ENCODE peak calls at places on chromosomes 3 and 15, in ten cellular contexts. H is GM13976, Q is heart left ventricle, Y is lower lobe of right lung, S is AG10803, K is BJ, N is HFF-Myc, I is GM13977, B is nephron progenitor cell, J is adrenal gland. M is an unnamed sample.

GRCh38 chr15:56215769-56216168 is 27.9 kb downstream of the RFX7 start:
- DNase-seq in H (no peak), J (no peak), B (no peak), Y (no peak), I (no peak), K (no peak), Q (no peak), S (peak), N (no peak), M (no peak)

GRCh38 chr3:185760091-185760490 is 64.8 kb downstream of the IGF2BP2 start:
- DNase-seq in H (no peak), S (peak), I (no peak), Y (no peak), N (no peak), K (no peak), Q (no peak), B (no peak), J (no peak), M (no peak)

GRCh38 chr15:62085740-62086139 is 19.0 kb downstream of the C2CD4A start:
- DNase-seq in B (no peak), S (no peak), K (no peak), I (no peak), Q (no peak), H (no peak), Y (no peak), N (no peak), J (peak), M (no peak)

GRCh38 chr15:74809951-74810350 is 2.7 kb upstream of the LMAN1L start:
- DNase-seq in K (no peak), Q (no peak), Y (no peak), S (peak), N (no peak), H (no peak), J (no peak), I (no peak), B (no peak), M (no peak)

GRCh38 chr3:11282250-11283125 is 10.3 kb downstream of the ATG7 start:
- DNase-seq in N (peak), S (peak), H (no peak), Y (no peak), B (no peak), Q (peak), I (no peak), J (no peak), K (no peak), M (no peak)

GRCh38 chr15:30918366-30918765 is 14.7 kb downstream of the FAN1 start:
- DNase-seq in I (no peak), K (no peak), Y (no peak), B (no peak), J (no peak), N (no peak), Q (no peak), H (no peak), S (no peak), M (no peak)

GRCh38 chr3:71127463-71128243 is 455.9 kb downstream of the FOXP1 start:
- DNase-seq in S (peak), I (no peak), H (no peak), B (no peak), K (no peak), N (no peak), Y (no peak), Q (no peak), J (no peak), M (no peak)

GRCh38 chr3:127888564-127889107 is 26.4 kb upstream of the KBTBD12 start:
- DNase-seq in J (peak), K (no peak), N (no peak), Y (no peak), B (no peak), I (no peak), S (no peak), Q (no peak), H (no peak), M (no peak)

GRCh38 chr3:192835818-192836468 is 81.7 kb downstream of the MB21D2 start:
- DNase-seq in Q (no peak), N (no peak), K (no peak), I (no peak), H (no peak), B (no peak), Y (peak), J (peak), S (peak), M (no peak)

GRCh38 chr3:140724856-140725812 is 47.3 kb downstream of the TRIM42 start:
- DNase-seq in H (no peak), J (no peak), Q (no peak), K (no peak), B (no peak), S (no peak), N (no peak), Y (no peak), I (no peak), M (no peak)

GRCh38 chr3:66236281-66236680 is 15.5 kb downstream of the SLC25A26 start:
- DNase-seq in H (no peak), N (no peak), Q (no peak), K (no peak), B (peak), I (no peak), S (peak), Y (no peak), J (no peak), M (no peak)

GRCh38 chr3:106212658-106213222 is 343.9 kb upstream of the CBLB start:
- DNase-seq in S (no peak), Y (no peak), K (peak), B (no peak), J (no peak), H (no peak), N (no peak), I (no peak), Q (no peak), M (no peak)

GRCh38 chr15:98938105-98938417 is 69.5 kb downstream of the PGPEP1L start:
- DNase-seq in S (no peak), Y (no peak), Q (no peak), H (no peak), I (no peak), K (no peak), J (no peak), B (no peak), N (no peak), M (no peak)

GRCh38 chr3:114707225-114707860 is 413.5 kb downstream of the TIGIT start:
- DNase-seq in Q (no peak), B (no peak), Y (no peak), J (no peak), N (no peak), K (no peak), S (no peak), H (no peak), I (no peak), M (no peak)

GRCh38 chr3:127970966-127971592 is 56.0 kb downstream of the KBTBD12 start:
- DNase-seq in Q (no peak), B (peak), S (peak), N (peak), Y (no peak), I (peak), J (peak), H (peak), K (no peak), M (no peak)

GRCh38 chr3:62574499-62574898 is 201.1 kb upstream of the FEZF2 start:
- DNase-seq in S (no peak), K (no peak), N (no peak), Q (no peak), J (no peak), I (no peak), B (no peak), H (no peak), Y (no peak), M (no peak)

GRCh38 chr3:31095254-31095653 is 200.8 kb upstream of the GADL1 start:
- DNase-seq in H (no peak), Y (no peak), I (no peak), B (no peak), J (no peak), Q (no peak), N (no peak), K (no peak), S (no peak), M (no peak)

GRCh38 chr15:56963126-56963525 is 44.7 kb downstream of the TCF12 start:
- DNase-seq in N (no peak), B (no peak), H (no peak), K (no peak), Q (no peak), I (no peak), Y (no peak), J (no peak), S (peak), M (no peak)

GRCh38 chr15:89772933-89773583 is 3.1 kb upstream of the MESP2 start:
- DNase-seq in S (peak), N (no peak), K (no peak), B (no peak), I (no peak), J (no peak), Y (no peak), H (no peak), Q (no peak), M (no peak)
- TF ChIP-seq CTCF in S (peak), N (no peak), K (peak), B (peak), I (no peak), J (no peak), Y (no peak), H (no peak), Q (no peak), M (peak)

GRCh38 chr3:99627062-99627826 is 11.2 kb upstream of the COL8A1 start:
- DNase-seq in H (no peak), S (no peak), N (no peak), Y (no peak), Q (no peak), B (no peak), J (no peak), K (no peak), I (no peak), M (no peak)

GRCh38 chr3:99625643-99626414 is 12.6 kb upstream of the COL8A1 start:
- DNase-seq in Q (no peak), N (peak), B (no peak), Y (no peak), S (peak), I (no peak), J (no peak), H (no peak), K (no peak), M (no peak)

GRCh38 chr3:99624536-99625236 is 13.7 kb upstream of the COL8A1 start:
- DNase-seq in H (no peak), I (no peak), S (no peak), B (no peak), Y (no peak), J (no peak), Q (no peak), N (no peak), K (no peak), M (no peak)

GRCh38 chr3:99626415-99626788 is 12.0 kb upstream of the COL8A1 start:
- DNase-seq in J (no peak), Q (no peak), N (no peak), B (no peak), H (peak), K (no peak), Y (no peak), S (no peak), I (no peak), M (no peak)

DNA sequence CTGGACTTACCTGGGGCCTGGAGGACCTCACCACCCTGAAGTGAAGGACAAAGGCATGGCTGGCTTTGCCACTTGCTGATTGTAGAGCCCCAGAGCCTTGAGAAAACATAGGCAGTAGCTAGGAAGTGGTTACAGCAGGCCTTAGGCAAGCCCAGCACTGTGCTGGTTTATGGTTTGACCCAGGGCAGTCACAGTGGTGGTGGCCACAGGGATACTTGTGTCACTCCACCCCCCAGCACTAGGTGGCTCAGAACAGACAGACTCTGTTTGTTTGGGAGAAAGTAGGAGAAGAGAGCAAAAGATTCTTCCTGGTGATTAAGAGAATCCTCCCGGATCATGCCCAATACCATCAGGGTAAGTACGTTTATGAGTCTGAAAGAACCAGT is 13.2 kb upstream of the COL8A1 start:
- DNase-seq in S (no peak), I (no peak), B (no peak), J (no peak), H (no peak), Q (no peak), Y (no peak), K (no peak), N (no peak), M (no peak)
- TF ChIP-seq CTCF in S (no peak), I (no peak), B (no peak), J (no peak), H (no peak), Q (no peak), Y (no peak), K (no peak), N (no peak), M (no peak)

GRCh38 chr3:84074767-84075166 is 884.0 kb upstream of the CADM2 start:
- DNase-seq in K (no peak), B (no peak), J (no peak), Q (no peak), S (no peak), I (no peak), H (no peak), N (no peak), Y (no peak), M (no peak)

GRCh38 chr3:84082726-84083125 is 876.1 kb upstream of the CADM2 start:
- DNase-seq in I (no peak), N (no peak), Y (no peak), J (no peak), K (no peak), S (no peak), B (no peak), H (no peak), Q (no peak), M (no peak)

GRCh38 chr3:84077479-84077878 is 881.3 kb upstream of the CADM2 start:
- DNase-seq in N (no peak), J (no peak), Y (no peak), S (no peak), K (no peak), Q (no peak), B (no peak), I (no peak), H (no peak), M (no peak)
- TF ChIP-seq CTCF in N (no peak), J (no peak), Y (no peak), S (no peak), K (no peak), Q (no peak), B (peak), I (peak), H (no peak), M (peak)

GRCh38 chr3:123262868-123263267 is 61.1 kb downstream of the SEC22A start:
- DNase-seq in K (no peak), H (no peak), S (no peak), I (no peak), Q (no peak), N (no peak), Y (no peak), B (no peak), J (no peak), M (no peak)

GRCh38 chr3:123272547-123272946 is 70.8 kb downstream of the SEC22A start:
- DNase-seq in Q (no peak), Y (no peak), B (no peak), S (peak), J (no peak), N (no peak), I (no peak), K (no peak), H (no peak), M (no peak)

GRCh38 chr3:123271466-123272159 is 69.9 kb downstream of the SEC22A start:
- DNase-seq in K (no peak), H (no peak), J (peak), Y (no peak), I (no peak), S (no peak), B (no peak), N (no peak), Q (peak), M (no peak)

GRCh38 chr3:123270818-123271217 is 69.1 kb downstream of the SEC22A start:
- DNase-seq in N (no peak), H (no peak), Q (no peak), J (no peak), B (no peak), K (no peak), I (no peak), S (no peak), Y (no peak), M (no peak)

DNA sequence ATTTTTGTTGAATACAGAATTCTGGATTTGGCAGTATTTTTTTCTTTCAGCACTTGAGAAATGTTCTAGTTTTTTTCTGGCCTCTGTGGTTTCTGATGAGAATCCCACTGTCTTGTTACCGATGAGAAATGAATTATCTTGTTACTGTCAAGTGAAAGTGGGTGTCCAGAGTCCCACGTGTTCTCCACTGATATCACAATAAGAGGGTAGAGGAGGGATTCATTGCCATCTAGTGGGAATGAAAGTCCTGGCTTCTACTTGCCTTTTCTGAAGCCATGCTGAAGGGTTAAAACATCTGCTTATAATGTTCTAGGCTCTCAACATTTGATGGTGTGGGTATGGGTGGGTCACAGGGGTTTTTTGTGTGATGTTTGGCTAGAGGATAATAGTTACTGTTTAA is 66.1 kb downstream of the SEC22A start:
- DNase-seq in K (no peak), B (no peak), Y (no peak), H (no peak), I (no peak), N (no peak), J (no peak), S (no peak), Q (no peak), M (no peak)
- TF ChIP-seq CTCF in K (no peak), B (no peak), Y (no peak), H (no peak), I (no peak), N (no peak), J (no peak), S (peak), Q (no peak), M (peak)

GRCh38 chr3:43156812-43157455 is 51.1 kb upstream of the POMGNT2 start:
- DNase-seq in N (no peak), S (no peak), J (no peak), K (no peak), I (no peak), H (no peak), Y (no peak), B (no peak), Q (no peak), M (no peak)

GRCh38 chr3:43155016-43155415 is 49.1 kb upstream of the POMGNT2 start:
- DNase-seq in S (no peak), K (no peak), J (no peak), B (no peak), N (no peak), I (no peak), Y (no peak), H (no peak), Q (no peak), M (no peak)

GRCh38 chr3:43152649-43153048 is 46.8 kb upstream of the POMGNT2 start:
- DNase-seq in H (no peak), K (no peak), Q (no peak), B (no peak), S (no peak), J (no peak), N (no peak), I (no peak), Y (no peak), M (no peak)

GRCh38 chr3:43153189-43154083 is 47.6 kb upstream of the POMGNT2 start:
- DNase-seq in H (no peak), S (peak), I (no peak), J (peak), Y (no peak), Q (peak), K (no peak), B (no peak), N (no peak), M (no peak)

DNA sequence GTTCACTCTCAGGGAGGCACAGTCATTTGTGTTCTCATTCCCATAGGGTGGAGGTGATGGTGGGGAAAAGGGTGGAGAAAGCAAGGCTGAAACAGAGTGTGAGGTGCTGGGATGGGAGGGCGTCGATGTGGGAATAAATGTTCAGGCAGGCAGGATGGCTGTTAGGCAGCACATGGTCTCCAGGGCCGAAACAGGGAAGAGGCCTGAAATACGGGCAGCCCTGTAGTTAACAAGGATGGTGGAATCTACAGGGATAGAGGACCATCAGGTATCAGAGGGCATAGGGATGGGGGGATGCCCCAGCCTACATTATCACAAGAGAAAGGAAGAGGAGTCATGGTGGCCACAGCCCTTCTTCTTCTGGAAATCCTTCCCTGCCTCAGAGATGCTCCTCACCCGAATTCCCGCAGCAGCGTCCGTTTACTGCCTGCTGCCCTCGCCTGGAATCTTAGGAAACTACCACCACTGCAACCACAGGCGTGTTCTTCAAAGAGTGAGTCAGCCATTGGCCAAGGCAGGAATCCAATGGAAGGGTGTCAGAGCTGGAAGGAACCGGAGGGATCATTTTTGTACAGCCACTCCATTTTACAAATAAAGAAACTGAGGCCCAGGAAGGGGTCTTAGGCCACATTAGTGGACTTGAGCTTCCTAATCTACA is 49.7 kb upstream of the POMGNT2 start:
- DNase-seq in I (no peak), J (peak), S (peak), H (no peak), K (peak), Q (peak), Y (no peak), N (peak), B (peak), M (no peak)
- TF ChIP-seq CTCF in I (no peak), J (peak), S (peak), H (no peak), K (peak), Q (peak), Y (peak), N (peak), B (peak), M (peak)

DNA sequence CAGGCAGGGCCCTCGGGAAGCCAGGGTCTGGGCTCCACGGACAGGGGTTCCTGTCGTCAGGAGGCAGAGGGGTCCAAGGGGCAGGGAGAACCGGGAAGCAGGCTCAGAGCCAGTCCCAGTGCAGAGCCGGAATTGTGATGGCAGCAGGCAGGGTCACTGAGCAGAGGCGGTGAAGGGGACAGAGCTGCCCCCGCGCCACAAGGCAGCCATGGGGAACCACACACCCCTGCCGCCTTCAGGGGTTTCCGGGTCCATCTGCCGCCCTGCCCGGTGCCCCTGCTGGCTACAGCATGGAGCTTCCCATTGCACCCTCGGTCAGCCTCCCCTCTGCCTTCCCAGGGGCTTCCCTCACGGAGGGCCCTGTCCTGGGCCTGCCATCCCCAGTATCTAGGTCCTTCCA is 136.8 kb downstream of the NSMCE3 start:
- DNase-seq in B (no peak), I (no peak), Y (peak), N (no peak), K (no peak), H (no peak), Q (no peak), S (no peak), J (no peak), M (peak)
- TF ChIP-seq CTCF in B (no peak), I (no peak), Y (no peak), N (no peak), K (no peak), H (no peak), Q (no peak), S (no peak), J (no peak), M (no peak)

GRCh38 chr3:196513697-196514349 is 1.3 kb downstream of the SMCO1 start:
- DNase-seq in N (no peak), J (no peak), S (peak), K (no peak), Y (no peak), B (no peak), Q (no peak), I (no peak), H (no peak), M (no peak)
- TF ChIP-seq CTCF in N (no peak), J (no peak), S (no peak), K (no peak), Y (no peak), B (no peak), Q (no peak), I (no peak), H (no peak), M (no peak)

GRCh38 chr15:101118615-101119014 is 133.2 kb downstream of the CHSY1 start:
- DNase-seq in B (no peak), J (no peak), N (no peak), H (no peak), Y (no peak), K (no peak), I (no peak), Q (no peak), S (no peak), M (no peak)

GRCh38 chr15:101115887-101116680 is 135.8 kb downstream of the CHSY1 start:
- DNase-seq in K (no peak), N (no peak), J (peak), H (no peak), I (no peak), Y (peak), B (peak), S (peak), Q (peak), M (no peak)

GRCh38 chr15:101118116-101118515 is 133.7 kb downstream of the CHSY1 start:
- DNase-seq in B (no peak), H (no peak), S (no peak), N (no peak), J (no peak), Y (no peak), K (no peak), I (no peak), Q (no peak), M (no peak)

GRCh38 chr15:101115318-101115886 is 136.4 kb downstream of the CHSY1 start:
- DNase-seq in N (no peak), Q (no peak), H (no peak), J (no peak), Y (no peak), K (no peak), I (no peak), B (peak), S (no peak), M (no peak)

GRCh38 chr15:101116681-101116976 is 135.2 kb downstream of the CHSY1 start:
- DNase-seq in K (no peak), I (no peak), Y (no peak), Q (no peak), S (no peak), B (no peak), N (no peak), J (no peak), H (no peak), M (no peak)
- TF ChIP-seq CTCF in K (no peak), I (no peak), Y (no peak), Q (no peak), S (no peak), B (no peak), N (no peak), J (no peak), H (no peak), M (no peak)

M was measured in chondrocyte.